ENCODE peak calls at places on chromosomes 7 and 10, in five cellular contexts. E is lower lobe of right lung; A is Calu3; C is activated CD8-positive, alpha-beta T cell treated with anti-CD3 and anti-CD28 coated beads for 36 hours; F is GM12865. H is an unnamed sample.

GRCh38 chr10:111281516-111281915 is 204.7 kb downstream of the ADRA2A start:
- DNase-seq in E (no peak), C (no peak), F (no peak), A (peak), H (no peak)

GRCh38 chr7:28075674-28076358 is 104.8 kb downstream of the JAZF1 start:
- DNase-seq in C (no peak), F (no peak), E (no peak), A (no peak), H (no peak)

GRCh38 chr10:79069325-79070090 is 742 bp downstream of the ZMIZ1 start:
- DNase-seq in E (peak), A (peak), C (peak), F (peak), H (no peak)

GRCh38 chr10:55203319-55203718 is 402.3 kb upstream of the PCDH15 start:
- DNase-seq in A (no peak), F (peak), E (no peak), C (no peak), H (no peak)

GRCh38 chr7:2521952-2522591 is 2.5 kb downstream of the LFNG start:
- DNase-seq in C (peak), F (peak), A (peak), E (peak), H (no peak)

GRCh38 chr7:11239311-11239710 is 265.6 kb downstream of the PHF14 start:
- DNase-seq in E (no peak), C (no peak), F (no peak), A (no peak), H (no peak)

GRCh38 chr10:484925-485661 is 204.4 kb downstream of the DIP2C start:
- DNase-seq in C (peak), A (no peak), F (peak), E (no peak), H (no peak)

GRCh38 chr7:138278601-138279000 is 181.5 kb upstream of the TRIM24 start:
- DNase-seq in C (no peak), A (no peak), F (no peak), E (no peak), H (no peak)

GRCh38 chr7:157116762-157117161 is 22.0 kb upstream of the UBE3C start:
- DNase-seq in E (no peak), F (no peak), C (no peak), A (no peak), H (no peak)

GRCh38 chr7:128911441-128912031 is 1.0 kb upstream of the KCP start:
- DNase-seq in C (no peak), E (no peak), A (no peak), F (no peak), H (peak)

GRCh38 chr7:142645777-142646176 is 103.5 kb upstream of the PRSS1 start:
- DNase-seq in A (no peak), E (no peak), C (no peak), F (no peak), H (no peak)

GRCh38 chr7:85750454-85750949 is 563.6 kb upstream of the SEMA3D start:
- DNase-seq in A (peak), F (peak), C (peak), E (no peak), H (no peak)

GRCh38 chr7:36880108-36880507 is 155.8 kb upstream of the AOAH start:
- DNase-seq in A (no peak), E (no peak), F (no peak), C (no peak), H (no peak)

GRCh38 chr7:150972094-150972493 is 6.0 kb downstream of the KCNH2 start:
- DNase-seq in C (no peak), F (no peak), A (no peak), E (no peak), H (no peak)

GRCh38 chr10:102429468-102429867 is 2.9 kb downstream of the CUEDC2 start:
- DNase-seq in E (no peak), C (no peak), A (no peak), F (no peak), H (no peak)

GRCh38 chr10:93893646-93894515 is at the start of gene SLC35G1:
- DNase-seq in C (peak), A (peak), E (peak), F (peak), H (no peak)
- TF ChIP-seq CTCF in C (no peak), A (no peak), E (no peak), F (no peak), H (no peak)

DNA sequence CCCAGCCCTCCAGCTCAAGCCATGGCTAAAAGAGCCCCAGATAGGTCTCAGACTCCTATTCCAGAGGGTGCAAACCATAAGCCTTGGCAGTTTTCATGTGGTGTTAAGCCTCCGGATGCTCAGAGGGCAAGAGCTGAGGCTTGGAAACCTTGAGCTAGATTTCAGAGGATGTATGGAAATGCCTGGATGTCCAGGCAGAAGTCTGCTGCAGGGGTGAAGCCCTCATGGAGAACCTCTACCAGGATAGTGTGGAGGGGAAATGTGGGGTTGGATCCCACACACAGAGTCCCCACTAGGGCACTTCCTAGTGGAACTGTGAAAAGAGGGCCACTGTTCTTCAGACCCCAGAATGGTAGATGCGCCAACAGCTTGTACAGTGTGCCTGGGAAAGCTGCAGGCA is 13.2 kb upstream of the HPSE2 start:
- DNase-seq in A (no peak), F (no peak), E (no peak), C (no peak), H (no peak)
- TF ChIP-seq CTCF in A (no peak), F (no peak), E (no peak), C (no peak), H (no peak)

DNA sequence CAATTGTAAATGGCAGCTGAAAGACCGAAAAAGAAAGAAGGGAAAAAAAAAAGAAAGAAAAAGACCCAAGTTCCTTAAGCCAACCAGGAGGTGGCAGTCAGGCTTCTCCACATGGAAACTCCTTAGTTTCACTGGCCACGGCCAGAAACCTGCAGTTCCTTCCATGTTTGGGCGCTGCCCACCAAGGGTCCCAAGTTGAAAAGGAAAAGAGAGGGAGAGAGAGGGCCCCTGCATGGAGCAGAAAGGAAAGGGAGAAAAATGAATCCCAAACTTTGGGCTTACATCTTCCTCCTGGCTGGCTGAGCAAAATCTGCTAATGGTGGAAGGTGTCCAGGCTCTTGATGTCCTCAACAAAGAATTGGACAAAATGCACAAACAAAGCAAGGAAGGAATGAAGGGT is 31.8 kb upstream of the ABCA13 start:
- DNase-seq in F (no peak), C (no peak), A (peak), E (no peak), H (no peak)
- TF ChIP-seq CTCF in F (no peak), C (no peak), A (peak), E (no peak), H (no peak)

GRCh38 chr7:154584352-154585252 is 418.3 kb downstream of the PAXIP1 start:
- DNase-seq in E (no peak), C (no peak), A (no peak), F (no peak), H (no peak)
- TF ChIP-seq CTCF in E (peak), C (no peak), A (no peak), F (peak), H (no peak)

DNA sequence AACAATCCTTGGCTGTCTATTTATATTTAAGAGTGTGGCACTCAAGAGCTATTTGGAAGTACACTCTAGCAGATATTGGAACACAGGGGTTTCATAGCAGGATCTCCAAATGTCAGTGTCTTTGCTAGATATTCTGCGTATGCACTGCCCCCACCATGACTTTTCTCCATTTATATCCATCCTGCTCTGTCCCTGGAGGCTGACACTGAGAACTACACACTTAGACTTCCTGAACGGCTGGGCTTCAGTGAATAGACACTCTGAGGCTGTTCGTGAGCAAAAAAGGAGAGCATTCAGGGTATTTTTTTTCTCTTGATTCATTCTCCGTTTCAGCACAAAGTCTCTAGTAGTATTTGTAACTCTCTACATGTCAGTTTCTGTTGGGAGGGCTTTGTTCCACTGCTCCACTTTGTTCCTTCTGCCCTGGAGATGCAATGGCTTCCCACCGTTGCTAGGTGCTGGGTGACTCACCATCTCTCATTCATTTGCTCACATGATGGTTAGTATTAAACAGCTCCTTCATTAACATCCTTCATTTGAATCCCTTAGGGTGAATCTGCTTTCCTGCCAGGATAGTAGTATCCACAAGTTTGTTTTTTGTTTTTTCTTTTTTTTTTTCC is 155.9 kb upstream of the SLC13A1 start:
- DNase-seq in F (peak), C (no peak), E (no peak), A (no peak), H (no peak)
- TF ChIP-seq CTCF in F (peak), C (no peak), E (no peak), A (no peak), H (no peak)

GRCh38 chr7:17991866-17992648 is 35.6 kb downstream of the PRPS1L1 start:
- DNase-seq in C (peak), F (peak), A (no peak), E (no peak), H (no peak)
- TF ChIP-seq CTCF in C (peak), F (peak), A (peak), E (peak), H (no peak)

DNA sequence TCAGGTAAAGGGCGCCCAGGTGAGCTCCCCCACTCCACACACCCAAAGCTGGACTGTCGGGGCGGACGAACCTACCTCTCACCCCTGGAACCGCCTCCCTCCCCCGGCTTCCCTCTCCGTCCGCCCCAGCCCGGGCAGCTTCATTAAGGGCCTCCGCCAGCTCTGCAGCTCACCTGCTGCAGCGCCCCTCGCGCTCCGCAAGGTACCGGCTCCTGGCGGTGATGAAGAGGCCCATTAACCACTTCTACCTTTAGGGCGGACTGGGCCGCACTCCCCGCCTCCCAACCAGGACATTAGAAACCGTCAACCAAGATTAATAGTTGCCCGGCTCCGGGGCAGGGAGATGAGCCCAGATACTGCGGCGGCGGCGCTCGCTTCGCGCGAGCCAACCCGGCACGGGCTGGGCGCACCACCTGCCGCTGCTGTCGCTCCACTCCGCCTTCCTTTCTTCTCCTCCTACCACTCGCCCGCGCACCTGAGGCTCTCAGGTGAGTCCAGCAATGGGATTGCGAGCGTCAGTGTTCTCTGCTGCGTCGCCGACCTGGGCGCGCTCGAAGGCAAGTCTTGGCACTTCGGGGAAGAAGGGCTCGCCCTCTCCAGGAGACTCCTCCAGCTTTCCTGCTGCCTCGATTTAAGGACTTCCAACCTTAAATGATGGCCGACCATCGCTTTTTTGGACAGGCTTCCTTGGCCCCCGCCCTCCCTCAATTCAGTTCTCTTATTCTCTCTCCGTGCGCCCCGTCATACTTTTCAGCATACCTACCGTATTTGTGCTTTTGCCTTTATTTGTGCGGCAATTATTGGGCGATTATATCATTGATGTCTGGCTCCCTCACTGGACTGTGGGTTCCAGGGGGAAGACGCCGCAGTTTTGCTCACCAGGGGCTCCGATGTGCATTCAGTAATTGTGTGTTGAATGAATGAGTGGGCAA is 13.6 kb upstream of the KAZALD1 start:
- DNase-seq in E (peak), A (no peak), C (no peak), F (no peak), H (no peak)
- TF ChIP-seq CTCF in E (no peak), A (no peak), C (no peak), F (no peak), H (no peak)

GRCh38 chr10:50367732-50368131 is 116.4 kb upstream of the ASAH2 start:
- DNase-seq in F (peak), C (peak), E (no peak), A (peak), H (no peak)
- TF ChIP-seq CTCF in F (peak), C (peak), E (peak), A (no peak), H (no peak)

DNA sequence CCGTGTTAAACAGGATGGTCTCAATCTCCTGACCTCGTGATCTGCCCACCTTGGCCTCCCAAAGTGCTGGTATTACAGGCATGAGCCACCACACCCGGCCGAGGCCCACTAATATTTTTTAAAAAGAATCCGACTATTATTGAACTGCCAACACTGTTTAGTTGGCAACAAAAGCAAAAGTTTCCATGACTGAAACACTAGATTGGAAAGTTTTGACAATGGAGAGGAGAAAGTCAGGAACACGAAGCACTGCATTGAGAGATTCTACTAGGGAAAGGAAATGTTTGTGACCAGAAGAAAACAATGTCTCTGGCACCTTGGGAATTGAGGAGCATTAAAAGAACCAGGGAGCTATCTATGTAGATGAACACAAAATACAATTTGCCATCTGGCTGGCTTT is 13.7 kb upstream of the PPP1R9A start:
- DNase-seq in F (no peak), E (no peak), C (no peak), A (no peak), H (no peak)
- TF ChIP-seq CTCF in F (no peak), E (no peak), C (no peak), A (no peak), H (no peak)